ENCODE peak calls at places on chromosomes 11 and 22, in four cellular contexts. V, R, P and Q are unnamed samples.

GRCh38 chr11:113789675-113790320 is 10.2 kb downstream of the CLDN25 start:
- DNase-seq in V (no peak), P (no peak), R (no peak), Q (no peak)

GRCh38 chr22:35596821-35597220 is 20.3 kb downstream of the MB start:
- DNase-seq in P (no peak), R (no peak), V (peak), Q (no peak)

GRCh38 chr22:44634426-44635321 is 67.3 kb upstream of the PRR5 start:
- DNase-seq in V (no peak), R (no peak), P (no peak), Q (no peak)

GRCh38 chr22:39728236-39728860 is 157.8 kb downstream of the CACNA1I start:
- DNase-seq in V (no peak), R (no peak), P (no peak), Q (no peak)

GRCh38 chr22:27919943-27920755 is 1.1 kb upstream of the PITPNB start:
- DNase-seq in P (no peak), R (no peak), V (no peak), Q (peak)

GRCh38 chr22:48226026-48227013 is 1463.9 kb downstream of the TBC1D22A start:
- DNase-seq in V (no peak), P (no peak), R (no peak), Q (no peak)

GRCh38 chr11:128889657-128890213 is 1.4 kb upstream of the KCNJ5 start:
- DNase-seq in V (no peak), P (no peak), R (no peak), Q (no peak)

GRCh38 chr11:18392434-18393321 is 1.7 kb upstream of the LDHA start:
- DNase-seq in V (no peak), P (no peak), R (no peak), Q (peak)

GRCh38 chr22:44990328-44990727 is 19.5 kb downstream of the PHF21B start:
- DNase-seq in P (no peak), R (no peak), V (no peak), Q (no peak)

GRCh38 chr11:46907606-46908005 is 10.7 kb downstream of the LRP4 start:
- DNase-seq in V (no peak), R (no peak), P (no peak), Q (no peak)

GRCh38 chr22:44462246-44463015 is 35.6 kb downstream of the RTL6 start:
- DNase-seq in V (no peak), P (no peak), R (no peak), Q (no peak)

GRCh38 chr11:67667490-67668190 is 6.8 kb downstream of the ALDH3B2 start:
- DNase-seq in V (no peak), P (no peak), R (no peak), Q (no peak)

GRCh38 chr11:110376711-110377324 is 52.9 kb upstream of the FDX1 start:
- DNase-seq in P (peak), R (peak), V (peak), Q (peak)

GRCh38 chr22:47965066-47965465 is 1202.6 kb downstream of the TBC1D22A start:
- DNase-seq in V (no peak), P (no peak), R (no peak), Q (no peak)

GRCh38 chr11:65887723-65888162 is 528 bp downstream of the FIBP start:
- DNase-seq in P (no peak), V (no peak), R (no peak), Q (no peak)

GRCh38 chr22:32676196-32676595 is 125.3 kb upstream of the TIMP3 start:
- DNase-seq in V (no peak), P (no peak), R (no peak), Q (peak)

GRCh38 chr11:94708642-94709041 is 59.5 kb upstream of the AMOTL1 start:
- DNase-seq in V (no peak), R (no peak), P (no peak), Q (no peak)

GRCh38 chr11:113278925-113279324 is 35.5 kb upstream of the TTC12 start:
- DNase-seq in R (no peak), V (no peak), P (no peak), Q (no peak)

GRCh38 chr11:75140269-75141138 is 10.4 kb upstream of the SLCO2B1 start:
- DNase-seq in V (peak), P (peak), R (peak), Q (peak)

GRCh38 chr11:75350743-75351540 is 519 bp downstream of the ARRB1 start:
- DNase-seq in P (no peak), R (peak), V (peak), Q (no peak)

GRCh38 chr11:67732045-67732787 is 57.8 kb upstream of the ALDH3B2 start:
- DNase-seq in V (no peak), R (no peak), P (peak), Q (no peak)

GRCh38 chr11:45252134-45252856 is 33.8 kb downstream of the SYT13 start:
- DNase-seq in R (peak), P (peak), V (peak), Q (peak)

GRCh38 chr11:77725433-77725832 is 87.8 kb upstream of the CLNS1A start:
- DNase-seq in R (no peak), P (no peak), V (no peak), Q (no peak)

GRCh38 chr11:57318178-57318577 is 6.6 kb downstream of the TNKS1BP1 start:
- DNase-seq in P (no peak), R (no peak), V (no peak), Q (no peak)

GRCh38 chr11:73130181-73130580 is 11.9 kb downstream of the FCHSD2 start:
- DNase-seq in P (no peak), R (no peak), V (no peak), Q (no peak)

GRCh38 chr11:33735426-33736147 is 636 bp downstream of the CD59 start:
- DNase-seq in P (no peak), R (peak), V (no peak), Q (peak)

GRCh38 chr11:110092577-110093406 is at the start of gene ZC3H12C:
- DNase-seq in P (peak), R (peak), V (peak), Q (peak)

GRCh38 chr11:57182896-57183295 is 1.1 kb downstream of the LRRC55 start:
- DNase-seq in R (no peak), V (no peak), P (no peak), Q (no peak)

GRCh38 chr11:22244986-22245592 is 52.2 kb downstream of the ANO5 start:
- DNase-seq in P (peak), R (peak), V (peak), Q (peak)

GRCh38 chr22:42270178-42270511 is 308 bp downstream of the TCF20 start:
- DNase-seq in R (no peak), P (peak), V (no peak), Q (peak)

GRCh38 chr11:24082860-24083259 is 414.0 kb upstream of the LUZP2 start:
- DNase-seq in R (no peak), P (no peak), V (no peak), Q (no peak)

GRCh38 chr22:38345782-38346181 is 28.5 kb upstream of the CSNK1E start:
- DNase-seq in R (peak), P (no peak), V (no peak), Q (no peak)